ENCODE peak calls at places on chromosomes 16 and 17, in seven cellular contexts. M is HTR-8/SVneo; K is omental fat pad; I is HFF-Myc; F is activated naive CD8-positive, alpha-beta T cell treated with anti-CD3 and anti-CD28 coated beads for 36 hours; U is stromal cell of bone marrow; X is aorta. G is an unnamed sample.

GRCh38 chr17:13558588-13558987 is 43.1 kb downstream of the HS3ST3A1 start:
- DNase-seq in M (no peak), K (no peak), I (no peak), F (no peak), U (no peak), X (no peak), G (no peak)

GRCh38 chr17:33389506-33390141 is 96.5 kb upstream of the ASIC2 start:
- DNase-seq in M (no peak), K (no peak), I (no peak), F (no peak), U (no peak), X (no peak), G (peak; percentile 28)

GRCh38 chr17:40461774-40462342 is 18.6 kb downstream of the IGFBP4 start:
- DNase-seq in M (no peak), K (no peak), I (no peak), F (no peak), U (no peak), X (no peak), G (no peak)

GRCh38 chr17:67335245-67335835 is 31.0 kb downstream of the PSMD12 start:
- DNase-seq in M (no peak), K (no peak), I (no peak), F (no peak), U (no peak), X (no peak), G (no peak)

GRCh38 chr17:10069301-10069700 is 129.1 kb downstream of the GAS7 start:
- DNase-seq in M (no peak), K (no peak), I (no peak), F (no peak), U (peak; percentile 56), X (peak; percentile 64), G (no peak)

GRCh38 chr17:73142763-73143395 is 21.9 kb upstream of the SSTR2 start:
- DNase-seq in M (no peak), K (no peak), I (peak; percentile 27), F (peak; percentile 18), U (no peak), X (peak; percentile 49), G (no peak)

GRCh38 chr17:514584-514983 is 162.0 kb upstream of the RPH3AL start:
- DNase-seq in M (no peak), K (no peak), I (no peak), F (no peak), U (no peak), X (no peak), G (no peak)

GRCh38 chr16:57318240-57318970 is 33.9 kb upstream of the PLLP start:
- DNase-seq in M (no peak), K (no peak), I (no peak), F (no peak), U (no peak), X (peak; percentile 49), G (peak; percentile 80)

GRCh38 chr16:48373258-48374050 is 11.8 kb downstream of the SIAH1 start:
- DNase-seq in M (no peak), K (no peak), I (no peak), F (no peak), U (no peak), X (no peak), G (no peak)

GRCh38 chr17:1039511-1040215 is 42.7 kb downstream of the TIMM22 start:
- DNase-seq in M (no peak), K (no peak), I (no peak), F (no peak), U (no peak), X (peak; percentile 94), G (no peak)

GRCh38 chr17:62703269-62703775 is 75.9 kb downstream of the MRC2 start:
- DNase-seq in M (peak; percentile 84), K (no peak), I (no peak), F (no peak), U (no peak), X (peak; percentile 82), G (peak; percentile 52)

GRCh38 chr17:77754956-77755355 is 203.5 kb upstream of the TNRC6C start:
- DNase-seq in M (no peak), K (no peak), I (no peak), F (no peak), U (no peak), X (no peak), G (no peak)

GRCh38 chr16:29675811-29676643 is 3.0 kb upstream of the QPRT start:
- DNase-seq in M (peak; percentile 43), K (no peak), I (no peak), F (no peak), U (no peak), X (no peak), G (no peak)

GRCh38 chr16:48613061-48613957 is 3.3 kb upstream of the N4BP1 start:
- DNase-seq in M (no peak), K (no peak), I (no peak), F (peak; percentile 66), U (no peak), X (no peak), G (no peak)

GRCh38 chr17:49901460-49902331 is 53.8 kb upstream of the TAC4 start:
- DNase-seq in M (no peak), K (no peak), I (no peak), F (no peak), U (no peak), X (no peak), G (no peak)

GRCh38 chr16:78177927-78178326 is 78.5 kb downstream of the WWOX start:
- DNase-seq in M (no peak), K (no peak), I (no peak), F (no peak), U (no peak), X (no peak), G (no peak)

GRCh38 chr16:85019659-85020245 is 7.8 kb upstream of the KIAA0513 start:
- DNase-seq in M (no peak), K (no peak), I (no peak), F (no peak), U (no peak), X (no peak), G (no peak)

GRCh38 chr17:76872221-76872873 is 4.1 kb downstream of the MGAT5B start:
- DNase-seq in M (peak; percentile 98), K (no peak), I (peak; percentile 83), F (no peak), U (peak; percentile 78), X (no peak), G (peak; percentile 99)

GRCh38 chr17:65185686-65186382 is 48.7 kb downstream of the RGS9 start:
- DNase-seq in M (no peak), K (no peak), I (no peak), F (no peak), U (no peak), X (no peak), G (no peak)

GRCh38 chr17:64133546-64134215 is 3.7 kb upstream of the ERN1 start:
- DNase-seq in M (peak; percentile 82), K (no peak), I (no peak), F (no peak), U (no peak), X (no peak), G (peak; percentile 52)

GRCh38 chr16:58464047-58464915 is 35.7 kb upstream of the NDRG4 start:
- DNase-seq in M (no peak), K (no peak), I (no peak), F (peak; percentile 18), U (no peak), X (no peak), G (no peak)

GRCh38 chr16:58032710-58033293 is 7.2 kb downstream of the MMP15 start:
- DNase-seq in M (no peak), K (no peak), I (no peak), F (no peak), U (no peak), X (no peak), G (no peak)

GRCh38 chr17:42819939-42820535 is 4.0 kb downstream of the BECN1 start:
- DNase-seq in M (peak; percentile 52), K (no peak), I (no peak), F (peak; percentile 66), U (no peak), X (peak; percentile 62), G (peak; percentile 69)

GRCh38 chr16:71367243-71367976 is 8.9 kb downstream of the CALB2 start:
- DNase-seq in M (peak; percentile 81), K (no peak), I (no peak), F (peak; percentile 46), U (no peak), X (no peak), G (peak; percentile 63)

GRCh38 chr17:77308768-77309726 is 168.3 kb downstream of the SEC14L1 start:
- DNase-seq in M (no peak), K (no peak), I (no peak), F (no peak), U (peak; percentile 83), X (peak; percentile 76), G (peak; percentile 68)

GRCh38 chr16:59412275-59412841 is 678.2 kb upstream of the GOT2 start:
- DNase-seq in M (no peak), K (no peak), I (no peak), F (no peak), U (no peak), X (no peak), G (peak; percentile 1)

GRCh38 chr16:57071840-57072541 is 20.4 kb upstream of the CPNE2 start:
- DNase-seq in M (no peak), K (no peak), I (peak; percentile 17), F (no peak), U (peak; percentile 36), X (no peak), G (no peak)

GRCh38 chr17:78316867-78317816 is 42.7 kb downstream of the SOCS3 start:
- DNase-seq in M (no peak), K (no peak), I (no peak), F (no peak), U (no peak), X (no peak), G (no peak)

GRCh38 chr17:32590974-32591373 is 104.2 kb downstream of the CDK5R1 start:
- DNase-seq in M (no peak), K (no peak), I (no peak), F (no peak), U (no peak), X (no peak), G (no peak)

GRCh38 chr17:5526821-5527598 is 40.6 kb downstream of the MIS12 start:
- DNase-seq in M (peak; percentile 99), K (no peak), I (peak; percentile 96), F (peak; percentile 85), U (peak; percentile 98), X (peak; percentile 92), G (peak; percentile 71)

GRCh38 chr16:2333772-2334379 is 6.7 kb downstream of the ABCA3 start:
- DNase-seq in M (peak; percentile 75), K (no peak), I (no peak), F (no peak), U (no peak), X (no peak), G (no peak)

GRCh38 chr16:49532243-49532870 is 158.8 kb downstream of the C16orf78 start:
- DNase-seq in M (no peak), K (no peak), I (no peak), F (no peak), U (no peak), X (peak; percentile 13), G (no peak)

GRCh38 chr16:52364500-52364899 is 182.4 kb downstream of the TOX3 start:
- DNase-seq in M (no peak), K (no peak), I (no peak), F (no peak), U (no peak), X (no peak), G (no peak)

GRCh38 chr17:633641-634091 is 81.0 kb downstream of the VPS53 start:
- DNase-seq in M (no peak), K (no peak), I (no peak), F (no peak), U (no peak), X (peak; percentile 64), G (no peak)

GRCh38 chr17:78375401-78376079 is 2.9 kb upstream of the PGS1 start:
- DNase-seq in M (no peak), K (peak; percentile 82), I (no peak), F (no peak), U (peak; percentile 94), X (peak; percentile 89), G (peak; percentile 87)

GRCh38 chr17:81879121-81879520 is 8.0 kb upstream of the ARHGDIA start:
- DNase-seq in M (no peak), K (no peak), I (no peak), F (no peak), U (no peak), X (no peak), G (no peak)

GRCh38 chr17:50208611-50209061 is 7.2 kb upstream of the COL1A1 start:
- DNase-seq in M (no peak), K (no peak), I (no peak), F (no peak), U (no peak), X (no peak), G (no peak)